ENCODE peak calls at places on chromosomes 5 and 9, in four cellular contexts. One of them, this sample, is unnamed.

GRCh38 chr5:122313001-122313402 is 965 bp downstream of the SNCAIP start:
- DNase-seq in GM12865: no peak
- DNase-seq in body of pancreas: no peak
- DNase-seq in upper lobe of left lung: no peak
- DNase-seq in this sample: peak

GRCh38 chr9:89815061-89815902 is 210.5 kb downstream of the GADD45G start:
- DNase-seq in GM12865: no peak
- DNase-seq in upper lobe of left lung: no peak
- DNase-seq in body of pancreas: no peak
- DNase-seq in this sample: no peak

GRCh38 chr5:19605846-19606407 is 382.1 kb downstream of the CDH18 start:
- DNase-seq in GM12865: no peak
- DNase-seq in body of pancreas: no peak
- DNase-seq in upper lobe of left lung: peak
- DNase-seq in this sample: no peak

GRCh38 chr5:119386945-119387344 is 31.1 kb downstream of the TNFAIP8 start:
- DNase-seq in body of pancreas: peak
- DNase-seq in GM12865: no peak
- DNase-seq in upper lobe of left lung: peak
- DNase-seq in this sample: peak

GRCh38 chr5:172683696-172684464 is 42.8 kb downstream of the NEURL1B start:
- DNase-seq in upper lobe of left lung: no peak
- DNase-seq in GM12865: no peak
- DNase-seq in body of pancreas: no peak
- DNase-seq in this sample: no peak

GRCh38 chr9:130480673-130481072 is 35.9 kb downstream of the ASS1 start:
- DNase-seq in upper lobe of left lung: no peak
- DNase-seq in body of pancreas: no peak
- DNase-seq in GM12865: no peak
- DNase-seq in this sample: no peak

GRCh38 chr9:117691367-117691766 is 12.8 kb upstream of the TLR4 start:
- DNase-seq in GM12865: no peak
- DNase-seq in body of pancreas: no peak
- DNase-seq in upper lobe of left lung: no peak
- DNase-seq in this sample: no peak

GRCh38 chr5:150710165-150710564 is 9.3 kb upstream of the RBM22 start:
- DNase-seq in GM12865: no peak
- DNase-seq in body of pancreas: no peak
- DNase-seq in upper lobe of left lung: no peak
- DNase-seq in this sample: peak

GRCh38 chr9:88818495-88819201 is 172.6 kb upstream of the S1PR3 start:
- DNase-seq in upper lobe of left lung: no peak
- DNase-seq in body of pancreas: no peak
- DNase-seq in GM12865: no peak
- DNase-seq in this sample: peak

GRCh38 chr9:133306242-133307194 is 29.5 kb downstream of the SURF6 start:
- DNase-seq in GM12865: no peak
- DNase-seq in body of pancreas: no peak
- DNase-seq in upper lobe of left lung: no peak
- DNase-seq in this sample: peak

GRCh38 chr5:59296317-59297264 is 596.9 kb downstream of the PDE4D start:
- DNase-seq in GM12865: no peak
- DNase-seq in body of pancreas: no peak
- DNase-seq in upper lobe of left lung: no peak
- DNase-seq in this sample: peak

GRCh38 chr5:113059232-113059805 is 82.7 kb downstream of the DCP2 start:
- DNase-seq in GM12865: no peak
- DNase-seq in body of pancreas: no peak
- DNase-seq in upper lobe of left lung: no peak
- DNase-seq in this sample: peak

GRCh38 chr5:154648706-154649105 is 106.5 kb upstream of the LARP1 start:
- DNase-seq in GM12865: no peak
- DNase-seq in upper lobe of left lung: no peak
- DNase-seq in body of pancreas: peak
- DNase-seq in this sample: peak

GRCh38 chr5:170591055-170591454 is 87.2 kb downstream of the KCNIP1 start:
- DNase-seq in GM12865: no peak
- DNase-seq in upper lobe of left lung: no peak
- DNase-seq in body of pancreas: no peak
- DNase-seq in this sample: peak

GRCh38 chr5:30436718-30437117 is 756.8 kb upstream of the CDH6 start:
- DNase-seq in GM12865: no peak
- DNase-seq in body of pancreas: no peak
- DNase-seq in upper lobe of left lung: no peak
- DNase-seq in this sample: no peak

GRCh38 chr5:171714851-171715250 is 70.8 kb upstream of the SMIM23 start:
- DNase-seq in body of pancreas: no peak
- DNase-seq in upper lobe of left lung: no peak
- DNase-seq in GM12865: no peak
- DNase-seq in this sample: no peak

GRCh38 chr9:110320651-110321050 is 17.0 kb downstream of the TXNDC8 start:
- DNase-seq in GM12865: no peak
- DNase-seq in body of pancreas: no peak
- DNase-seq in upper lobe of left lung: no peak
- DNase-seq in this sample: peak

GRCh38 chr5:142095651-142096330 is 12.8 kb upstream of the NDFIP1 start:
- DNase-seq in upper lobe of left lung: peak
- DNase-seq in body of pancreas: no peak
- DNase-seq in GM12865: peak
- DNase-seq in this sample: no peak

GRCh38 chr5:150317048-150318003 is 14.6 kb upstream of the ARSI start:
- DNase-seq in GM12865: no peak
- DNase-seq in body of pancreas: no peak
- DNase-seq in upper lobe of left lung: no peak
- DNase-seq in this sample: peak

GRCh38 chr5:127210082-127210481 is 80.5 kb upstream of the MEGF10 start:
- DNase-seq in body of pancreas: no peak
- DNase-seq in GM12865: no peak
- DNase-seq in upper lobe of left lung: no peak
- DNase-seq in this sample: no peak

GRCh38 chr5:13860176-13860575 is 84.3 kb downstream of the DNAH5 start:
- DNase-seq in body of pancreas: no peak
- DNase-seq in upper lobe of left lung: no peak
- DNase-seq in GM12865: no peak
- DNase-seq in this sample: no peak
- H3K4me3 ChIP-seq in body of pancreas: no peak
- H3K4me3 ChIP-seq in upper lobe of left lung: no peak
- H3K4me3 ChIP-seq in GM12865: no peak
- H3K4me3 ChIP-seq in this sample: no peak

DNA sequence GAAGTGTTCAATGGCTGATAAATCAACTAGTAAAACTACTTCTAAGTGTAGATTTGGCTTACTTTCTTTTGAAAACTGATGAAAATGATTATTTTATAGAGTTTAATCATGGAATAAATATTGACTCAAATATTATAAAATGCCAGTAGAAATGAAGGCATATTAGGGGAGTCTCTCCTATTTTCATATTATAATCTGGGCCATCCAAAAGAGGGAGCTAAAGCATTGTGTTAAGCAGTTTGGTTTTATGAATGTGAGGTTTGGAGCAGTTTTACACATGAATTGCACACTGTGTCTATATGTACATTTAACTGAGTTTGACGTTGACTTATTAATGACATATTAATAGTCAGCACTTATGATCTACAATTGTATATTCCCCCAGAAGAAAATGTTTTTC is 17.4 kb downstream of the CDH9 start:
- DNase-seq in body of pancreas: no peak
- DNase-seq in upper lobe of left lung: no peak
- DNase-seq in GM12865: no peak
- DNase-seq in this sample: peak
- TF ChIP-seq CTCF in body of pancreas: no peak
- TF ChIP-seq CTCF in upper lobe of left lung: no peak
- TF ChIP-seq CTCF in GM12865: no peak
- TF ChIP-seq CTCF in this sample: peak

GRCh38 chr9:21994526-21994995 is at the start of gene CDKN2B-AS1:
- DNase-seq in GM12865: peak
- DNase-seq in upper lobe of left lung: peak
- DNase-seq in body of pancreas: no peak
- DNase-seq in this sample: peak
- H3K4me3 ChIP-seq in GM12865: peak
- H3K4me3 ChIP-seq in upper lobe of left lung: peak
- H3K4me3 ChIP-seq in body of pancreas: peak
- H3K4me3 ChIP-seq in this sample: peak

GRCh38 chr5:138032572-138033274 is at the start of gene FAM13B:
- DNase-seq in GM12865: peak
- DNase-seq in upper lobe of left lung: peak
- DNase-seq in body of pancreas: peak
- DNase-seq in this sample: peak
- TF ChIP-seq CTCF in GM12865: no peak
- TF ChIP-seq CTCF in upper lobe of left lung: peak
- TF ChIP-seq CTCF in body of pancreas: peak
- TF ChIP-seq CTCF in this sample: no peak

DNA sequence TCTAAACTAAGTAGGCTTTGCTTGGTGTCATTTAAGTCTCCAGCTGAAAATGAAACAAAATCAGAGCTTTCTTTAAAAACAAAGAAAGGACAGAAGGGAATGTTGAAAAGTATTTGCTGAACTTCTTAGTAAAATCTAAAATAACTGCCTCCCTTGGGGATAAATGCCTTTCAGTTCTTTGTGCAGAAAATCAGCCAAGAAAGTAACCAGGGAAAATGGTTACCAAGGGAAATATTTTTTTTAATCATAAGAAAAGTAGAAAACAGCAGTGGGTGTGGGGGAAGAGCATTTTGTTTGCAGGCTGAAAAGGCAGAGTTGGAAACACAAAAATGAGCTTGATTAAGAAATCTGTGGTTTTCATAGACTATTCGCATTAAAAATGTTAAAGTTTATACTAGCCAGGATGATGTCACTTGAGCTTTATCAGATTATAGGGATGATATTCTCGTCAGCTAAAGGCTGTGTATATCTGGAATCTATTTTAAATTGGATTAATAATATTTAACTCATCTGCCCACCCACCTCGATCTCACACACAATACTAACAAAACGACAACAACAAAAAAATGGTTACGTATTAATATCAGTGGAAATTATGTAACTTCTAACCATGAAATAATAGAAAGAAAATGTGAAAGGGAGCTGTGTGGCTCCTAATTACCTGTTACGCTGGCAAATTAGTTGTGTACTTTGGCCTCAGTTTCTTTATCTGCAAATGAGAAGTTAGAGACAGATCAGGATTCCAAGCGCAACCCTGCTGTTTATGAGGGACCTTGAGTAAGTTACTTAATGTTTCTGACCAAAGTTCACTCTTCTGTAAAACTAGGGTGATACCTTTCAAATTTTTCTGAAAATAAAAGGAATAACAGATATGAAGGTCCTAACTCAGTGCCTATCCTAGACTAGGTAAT is at the start of gene ECM2:
- DNase-seq in upper lobe of left lung: no peak
- DNase-seq in body of pancreas: no peak
- DNase-seq in GM12865: no peak
- DNase-seq in this sample: peak
- H3K4me3 ChIP-seq in upper lobe of left lung: peak
- H3K4me3 ChIP-seq in body of pancreas: no peak
- H3K4me3 ChIP-seq in GM12865: peak
- H3K4me3 ChIP-seq in this sample: peak

GRCh38 chr5:159286420-159287035 is 23.4 kb downstream of the UBLCP1 start:
- DNase-seq in GM12865: peak
- DNase-seq in body of pancreas: no peak
- DNase-seq in upper lobe of left lung: no peak
- DNase-seq in this sample: peak
- TF ChIP-seq CTCF in GM12865: peak
- TF ChIP-seq CTCF in body of pancreas: peak
- TF ChIP-seq CTCF in upper lobe of left lung: no peak
- TF ChIP-seq CTCF in this sample: peak

This sample was measured in choroid plexus epithelial cell.